ENCODE peak calls at places on chromosomes 3 and 15, in nine cellular contexts. N is pancreas, G is fibroblast of the aortic adventitia, M is epithelial cell of esophagus, K is brain microvascular endothelial cell, S is heart left ventricle, Q is neuronal stem cell, J is NT2/D1, Z is skeletal muscle cell. O is an unnamed sample.
A peak's percentile ranks its signal among the peaks of the same experiment; 100 is the strongest.

GRCh38 chr3:152997526-152997925 is 162.6 kb downstream of the P2RY1 start:
- DNase-seq in N (no peak), G (no peak), M (no peak), K (no peak), S (no peak), Q (no peak), J (no peak), Z (no peak), O (no peak)

GRCh38 chr3:40691598-40691905 is 166.8 kb downstream of the ZNF621 start:
- DNase-seq in N (no peak), G (peak; percentile 23), M (no peak), K (no peak), S (no peak), Q (no peak), J (no peak), Z (no peak), O (no peak)

GRCh38 chr3:41986566-41986965 is 24.7 kb upstream of the ULK4 start:
- DNase-seq in N (no peak), G (no peak), M (peak; percentile 60), K (no peak), S (no peak), Q (no peak), J (no peak), Z (no peak), O (no peak)

GRCh38 chr15:38129531-38130199 is 123.0 kb upstream of the SPRED1 start:
- DNase-seq in N (no peak), G (peak; percentile 100), M (peak; percentile 89), K (peak; percentile 96), S (peak; percentile 86), Q (peak; percentile 51), J (no peak), Z (peak; percentile 100), O (peak; percentile 99)

GRCh38 chr3:64454179-64454578 is 228.9 kb upstream of the PRICKLE2 start:
- DNase-seq in N (no peak), G (peak; percentile 67), M (peak; percentile 48), K (peak; percentile 74), S (no peak), Q (no peak), J (no peak), Z (peak; percentile 78), O (no peak)

GRCh38 chr3:9037113-9037715 is 73.9 kb upstream of the RAD18 start:
- DNase-seq in N (no peak), G (no peak), M (no peak), K (no peak), S (peak; percentile 49), Q (no peak), J (no peak), Z (no peak), O (no peak)

GRCh38 chr3:101646726-101647125 is 30.2 kb downstream of the ZBTB11 start:
- DNase-seq in N (no peak), G (peak; percentile 2), M (peak; percentile 61), K (no peak), S (no peak), Q (no peak), J (no peak), Z (peak; percentile 7), O (no peak)

GRCh38 chr3:141594357-141594756 is 107.5 kb downstream of the RASA2 start:
- DNase-seq in N (no peak), G (no peak), M (no peak), K (no peak), S (no peak), Q (no peak), J (no peak), Z (no peak), O (no peak)

DNA sequence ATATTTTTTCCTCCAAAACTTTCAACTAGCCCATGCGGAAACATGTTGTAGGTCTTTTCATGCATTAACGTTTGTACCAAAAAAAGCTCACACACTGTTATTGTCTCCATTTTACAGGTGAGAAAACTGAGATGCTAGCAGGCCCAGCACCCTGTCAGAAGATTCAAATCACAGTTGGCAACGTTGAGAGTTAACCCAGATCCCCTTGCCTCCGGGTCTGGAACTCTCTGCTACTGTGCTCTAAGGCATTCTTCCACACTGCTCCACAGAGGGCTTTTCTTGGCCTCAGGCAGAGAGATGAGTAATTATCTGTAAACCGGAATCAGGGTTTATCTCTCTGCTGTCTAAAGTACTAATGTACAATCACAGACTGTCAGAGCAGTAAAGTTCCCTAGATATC is 186.0 kb upstream of the LPP start:
- DNase-seq in N (no peak), G (no peak), M (peak; percentile 39), K (no peak), S (no peak), Q (no peak), J (no peak), Z (no peak), O (no peak)
- H3K4me3 ChIP-seq in N (no peak overlapping the region), G (no peak overlapping the region), M (no peak overlapping the region), K (no peak overlapping the region), S (no peak overlapping the region), Q (no peak overlapping the region), J (no peak overlapping the region), Z (no peak overlapping the region), O (no peak overlapping the region)

GRCh38 chr3:3801510-3801841 is 2.2 kb downstream of the LRRN1 start:
- DNase-seq in N (no peak), G (no peak), M (no peak), K (no peak), S (no peak), Q (peak; percentile 84), J (peak; percentile 82), Z (no peak), O (no peak)
- H3K4me3 ChIP-seq in N (no peak overlapping the region), G (no peak overlapping the region), M (no peak overlapping the region), K (no peak overlapping the region), S (no peak overlapping the region), Q (peak overlapping the region; percentile 89), J (peak overlapping the region; percentile 86), Z (no peak overlapping the region), O (no peak overlapping the region)

GRCh38 chr15:89129123-89129815 is 41.0 kb downstream of the ABHD2 start:
- DNase-seq in N (peak; percentile 75), G (peak; percentile 46), M (peak; percentile 50), K (no peak), S (no peak), Q (no peak), J (peak; percentile 40), Z (no peak), O (no peak)

GRCh38 chr15:89129816-89130134 is 41.5 kb downstream of the ABHD2 start:
- DNase-seq in N (no peak), G (no peak), M (no peak), K (no peak), S (no peak), Q (no peak), J (no peak), Z (no peak), O (no peak)

GRCh38 chr15:89128320-89129122 is 40.3 kb downstream of the ABHD2 start:
- DNase-seq in N (no peak), G (no peak), M (no peak), K (no peak), S (no peak), Q (no peak), J (no peak), Z (no peak), O (no peak)

GRCh38 chr15:89132611-89133242 is 44.5 kb downstream of the ABHD2 start:
- DNase-seq in N (no peak), G (no peak), M (no peak), K (no peak), S (peak; percentile 48), Q (no peak), J (no peak), Z (no peak), O (no peak)

GRCh38 chr15:89130194-89130593 is 41.9 kb downstream of the ABHD2 start:
- DNase-seq in N (no peak), G (no peak), M (no peak), K (no peak), S (no peak), Q (no peak), J (no peak), Z (no peak), O (no peak)
- H3K4me3 ChIP-seq in N (no peak overlapping the region), G (no peak overlapping the region), M (no peak overlapping the region), K (no peak overlapping the region), S (no peak overlapping the region), Q (no peak overlapping the region), J (no peak overlapping the region), Z (no peak overlapping the region), O (no peak overlapping the region)

DNA sequence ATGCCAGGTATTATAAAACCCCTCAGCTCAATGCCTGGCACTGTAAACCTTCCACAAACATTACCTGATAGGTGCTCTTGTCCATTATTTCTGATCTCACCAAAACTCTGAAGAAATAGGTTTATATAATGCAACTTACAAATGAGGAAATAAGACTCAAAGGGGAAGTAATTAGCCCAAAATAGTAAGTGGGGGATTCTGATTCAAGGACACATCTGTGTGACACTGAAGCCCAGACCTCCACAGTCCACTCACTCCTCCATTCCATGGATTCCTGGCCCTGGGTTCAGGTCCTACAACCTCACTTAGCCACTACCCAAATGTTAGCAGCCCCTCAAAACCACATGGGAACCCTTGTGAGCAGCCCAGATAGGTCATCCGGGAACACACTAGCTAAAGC is 49.9 kb downstream of the TRANK1 start:
- DNase-seq in N (no peak), G (no peak), M (no peak), K (no peak), S (no peak), Q (no peak), J (no peak), Z (no peak), O (no peak)
- H3K4me3 ChIP-seq in N (no peak overlapping the region), G (no peak overlapping the region), M (no peak overlapping the region), K (no peak overlapping the region), S (no peak overlapping the region), Q (no peak overlapping the region), J (no peak overlapping the region), Z (no peak overlapping the region), O (no peak overlapping the region)

GRCh38 chr3:158110658-158111018 is 749 bp downstream of the RSRC1 start:
- DNase-seq in N (no peak), G (no peak), M (no peak), K (no peak), S (no peak), Q (no peak), J (no peak), Z (no peak), O (no peak)
- H3K4me3 ChIP-seq in N (peak overlapping the region; percentile 93), G (peak overlapping the region; percentile 91), M (peak overlapping the region; percentile 93), K (peak overlapping the region; percentile 94), S (peak overlapping the region; percentile 86), Q (peak overlapping the region; percentile 73), J (peak overlapping the region; percentile 78), Z (peak overlapping the region; percentile 88), O (peak overlapping the region; percentile 83)